ENCODE peak calls at places on chromosomes 3 and 15, in seven cellular contexts. U is PC-3, Z is hepatocyte, K is HCT116, Y is MM.1S, X is GM23338, I is neural progenitor cell. C is an unnamed sample.

GRCh38 chr3:192444791-192445106 is 282.6 kb downstream of the FGF12 start:
- DNase-seq in U (no peak), Z (no peak), K (no peak), Y (no peak), X (no peak), I (no peak), C (no peak)

GRCh38 chr3:196735751-196736150 is 3.9 kb upstream of the PAK2 start:
- DNase-seq in U (peak), Z (no peak), K (no peak), Y (no peak), X (no peak), I (no peak), C (no peak)

GRCh38 chr3:10284496-10284895 is 8.3 kb downstream of the GHRL start:
- DNase-seq in U (no peak), Z (no peak), K (no peak), Y (no peak), X (no peak), I (no peak), C (no peak)

GRCh38 chr3:34377961-34378360 is 579.5 kb downstream of the PDCD6IP start:
- DNase-seq in U (no peak), Z (no peak), K (no peak), Y (no peak), X (no peak), I (no peak), C (no peak)

GRCh38 chr15:98503970-98504369 is 144.4 kb upstream of the IGF1R start:
- DNase-seq in U (no peak), Z (peak), K (no peak), Y (no peak), X (no peak), I (no peak), C (no peak)

GRCh38 chr15:101501703-101502373 is 12.3 kb upstream of the PCSK6 start:
- DNase-seq in U (peak), Z (peak), K (peak), Y (no peak), X (peak), I (peak), C (peak)

GRCh38 chr3:20574746-20575145 is 388.7 kb upstream of the SGO1 start:
- DNase-seq in U (peak), Z (no peak), K (no peak), Y (no peak), X (no peak), I (no peak), C (no peak)

GRCh38 chr3:109316162-109316730 is at the start of gene DPPA2:
- DNase-seq in U (no peak), Z (no peak), K (no peak), Y (no peak), X (peak), I (peak), C (no peak)

GRCh38 chr3:33957176-33957575 is 158.7 kb downstream of the PDCD6IP start:
- DNase-seq in U (no peak), Z (no peak), K (no peak), Y (no peak), X (no peak), I (no peak), C (no peak)

GRCh38 chr3:27971600-27971999 is 249.5 kb upstream of the EOMES start:
- DNase-seq in U (peak), Z (no peak), K (no peak), Y (no peak), X (peak), I (peak), C (no peak)

GRCh38 chr3:168024537-168024941 is 71.2 kb downstream of the GOLIM4 start:
- DNase-seq in U (peak), Z (no peak), K (peak), Y (peak), X (no peak), I (no peak), C (no peak)

GRCh38 chr3:194537732-194538247 is 51.0 kb upstream of the ATP13A3 start:
- DNase-seq in U (peak), Z (no peak), K (no peak), Y (no peak), X (no peak), I (no peak), C (no peak)

GRCh38 chr3:183252973-183253363 is at the start of gene B3GNT5:
- DNase-seq in U (peak), Z (peak), K (peak), Y (no peak), X (peak), I (no peak), C (no peak)

GRCh38 chr15:65870889-65871533 is 1.7 kb downstream of the RAB11A start:
- DNase-seq in U (peak), Z (peak), K (no peak), Y (no peak), X (peak), I (no peak), C (peak)

GRCh38 chr3:149319750-149320149 is 13.7 kb downstream of the TM4SF18 start:
- DNase-seq in U (no peak), Z (no peak), K (no peak), Y (no peak), X (no peak), I (no peak), C (no peak)

GRCh38 chr15:37793851-37794250 is 140.6 kb upstream of the TMCO5A start:
- DNase-seq in U (no peak), Z (no peak), K (no peak), Y (peak), X (peak), I (peak), C (no peak)

GRCh38 chr3:18425641-18426403 is 683 bp upstream of the SATB1 start:
- DNase-seq in U (peak), Z (peak), K (no peak), Y (no peak), X (peak), I (peak), C (peak)

GRCh38 chr3:154338008-154338407 is 13.7 kb upstream of the DHX36 start:
- DNase-seq in U (no peak), Z (no peak), K (no peak), Y (no peak), X (no peak), I (no peak), C (no peak)

GRCh38 chr15:38920966-38921365 is 356.4 kb upstream of the RASGRP1 start:
- DNase-seq in U (no peak), Z (no peak), K (no peak), Y (no peak), X (no peak), I (no peak), C (no peak)

GRCh38 chr3:183822631-183823030 is 2.7 kb downstream of the MAP6D1 start:
- DNase-seq in U (no peak), Z (no peak), K (no peak), Y (no peak), X (peak), I (peak), C (no peak)

GRCh38 chr3:99789322-99789721 is 28.3 kb upstream of the CMSS1 start:
- DNase-seq in U (peak), Z (peak), K (peak), Y (peak), X (peak), I (peak), C (peak)

GRCh38 chr3:46566040-46566631 is at the start of gene LRRC2:
- DNase-seq in U (peak), Z (peak), K (no peak), Y (peak), X (peak), I (peak), C (no peak)
- TF ChIP-seq EZH2phosphoT487 in U (no peak), Z (no peak), K (no peak), Y (no peak), X (no peak), I (no peak), C (no peak)

DNA sequence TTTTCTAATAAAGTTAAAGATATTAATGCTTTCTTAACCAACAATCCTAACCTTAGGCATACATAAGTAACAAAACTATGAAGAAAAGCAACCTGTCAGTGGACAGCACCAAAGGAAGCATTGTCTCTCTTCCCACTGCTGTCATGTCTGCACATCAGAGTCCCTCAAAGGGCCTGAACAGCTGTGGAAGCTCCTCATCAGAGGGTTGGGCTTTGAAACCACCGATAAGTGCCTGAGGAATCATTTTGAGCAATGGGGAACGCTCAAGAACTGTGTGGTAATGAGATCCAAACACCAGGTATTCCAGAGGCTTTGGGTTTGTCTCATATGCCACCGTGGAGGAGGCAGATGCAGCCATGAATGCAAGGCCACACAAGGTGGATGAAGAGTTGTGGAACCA is 182.5 kb downstream of the FMN1 start:
- DNase-seq in U (no peak), Z (no peak), K (no peak), Y (no peak), X (no peak), I (no peak), C (no peak)
- H3K4me2 ChIP-seq in U (no peak), Z (no peak), K (no peak), Y (no peak), X (no peak), I (no peak), C (no peak)

DNA sequence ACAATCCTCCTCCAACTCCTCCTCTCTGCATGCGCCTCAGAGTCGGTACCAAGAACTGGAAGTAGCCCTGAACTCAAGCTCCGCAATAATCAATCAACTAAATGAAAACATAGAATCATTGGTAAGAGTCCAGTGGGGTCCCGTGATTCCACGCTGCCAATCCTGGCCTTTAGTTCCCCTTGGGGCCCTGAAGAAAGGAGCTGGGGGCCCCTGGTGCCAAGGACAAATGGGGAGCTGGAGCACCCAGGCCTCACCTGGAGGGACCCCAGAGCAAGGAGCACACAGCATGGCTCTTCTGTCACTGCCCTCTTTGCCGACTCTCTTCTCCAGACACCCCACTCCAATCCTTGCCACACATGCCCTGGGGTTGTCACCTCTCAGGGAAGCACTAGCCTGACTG is 80.3 kb downstream of the ADAMTS7 start:
- DNase-seq in U (no peak), Z (no peak), K (no peak), Y (no peak), X (no peak), I (no peak), C (no peak)
- TF ChIP-seq EZH2phosphoT487 in U (no peak), Z (no peak), K (no peak), Y (no peak), X (no peak), I (no peak), C (no peak)

GRCh38 chr15:41510728-41511127 is 2.9 kb downstream of the LTK start:
- DNase-seq in U (no peak), Z (no peak), K (no peak), Y (no peak), X (no peak), I (peak), C (no peak)

GRCh38 chr15:41512512-41513281 is 930 bp downstream of the LTK start:
- DNase-seq in U (no peak), Z (no peak), K (no peak), Y (no peak), X (peak), I (peak), C (no peak)

GRCh38 chr15:41511331-41512077 is 2.1 kb downstream of the LTK start:
- DNase-seq in U (no peak), Z (peak), K (no peak), Y (no peak), X (peak), I (peak), C (no peak)

GRCh38 chr15:41513282-41514227 is at the start of gene LTK:
- DNase-seq in U (no peak), Z (peak), K (peak), Y (no peak), X (peak), I (peak), C (no peak)

DNA sequence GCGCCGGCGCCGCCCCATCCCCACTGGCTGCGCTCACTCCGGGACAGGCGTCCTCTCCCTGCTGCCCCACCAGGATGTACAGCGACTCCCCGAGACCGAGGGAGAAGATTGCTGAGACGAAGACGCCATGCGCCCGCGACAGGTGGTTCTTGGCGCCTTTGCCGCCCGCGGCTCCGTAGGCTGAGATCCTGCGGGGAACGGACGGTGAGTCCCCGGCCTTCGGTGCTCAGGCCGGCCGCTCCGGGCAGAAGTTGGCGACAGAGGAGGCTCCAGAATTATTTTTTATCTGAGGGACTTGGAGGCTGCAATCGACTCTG is 1.6 kb downstream of the LTK start:
- DNase-seq in U (no peak), Z (no peak), K (no peak), Y (no peak), X (peak), I (no peak), C (no peak)
- H3K4me2 ChIP-seq in U (no peak), Z (peak), K (no peak), Y (no peak), X (peak), I (peak), C (no peak)

GRCh38 chr15:62756326-62756994 is 286.1 kb upstream of the TPM1 start:
- DNase-seq in U (no peak), Z (no peak), K (no peak), Y (no peak), X (no peak), I (no peak), C (no peak)
- TF ChIP-seq EZH2phosphoT487 in U (no peak), Z (no peak), K (no peak), Y (no peak), X (no peak), I (no peak), C (no peak)

DNA sequence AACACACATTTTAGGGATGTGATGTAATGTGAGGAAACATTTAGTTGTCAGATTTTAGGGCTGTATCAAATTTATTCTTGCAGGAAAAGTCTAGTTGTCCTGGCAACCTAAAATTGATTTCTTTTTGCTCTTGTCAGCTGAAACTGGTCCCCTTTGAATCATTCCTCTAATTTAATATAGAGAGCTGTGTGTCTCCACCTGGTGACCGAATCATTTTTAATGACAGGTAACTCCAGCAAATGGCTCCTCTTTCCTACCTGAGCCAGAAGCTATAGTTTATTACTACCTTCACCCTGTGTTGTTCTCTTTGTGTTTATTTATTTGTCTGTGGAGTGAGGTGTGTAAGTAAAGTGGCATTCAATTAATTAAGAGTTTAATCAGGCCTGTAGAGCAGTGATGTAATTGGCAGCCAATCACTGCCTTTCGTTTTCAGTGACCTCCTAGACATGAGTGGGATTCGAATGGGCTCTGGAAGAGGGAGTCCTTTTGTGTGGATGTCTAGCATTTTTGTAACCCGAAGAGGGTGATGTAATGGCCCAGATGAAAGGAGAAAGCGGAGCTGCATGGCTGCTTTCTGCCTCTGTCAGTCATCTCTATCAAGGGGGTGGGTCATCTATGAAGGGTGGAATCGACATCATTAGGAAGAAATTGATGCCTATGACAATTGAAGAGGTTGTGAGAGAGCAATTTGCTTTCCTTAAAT is 125.9 kb downstream of the LPP start:
- DNase-seq in U (peak), Z (no peak), K (no peak), Y (no peak), X (no peak), I (no peak), C (peak)
- H3K4me2 ChIP-seq in U (no peak), Z (no peak), K (no peak), Y (no peak), X (no peak), I (no peak), C (peak)

DNA sequence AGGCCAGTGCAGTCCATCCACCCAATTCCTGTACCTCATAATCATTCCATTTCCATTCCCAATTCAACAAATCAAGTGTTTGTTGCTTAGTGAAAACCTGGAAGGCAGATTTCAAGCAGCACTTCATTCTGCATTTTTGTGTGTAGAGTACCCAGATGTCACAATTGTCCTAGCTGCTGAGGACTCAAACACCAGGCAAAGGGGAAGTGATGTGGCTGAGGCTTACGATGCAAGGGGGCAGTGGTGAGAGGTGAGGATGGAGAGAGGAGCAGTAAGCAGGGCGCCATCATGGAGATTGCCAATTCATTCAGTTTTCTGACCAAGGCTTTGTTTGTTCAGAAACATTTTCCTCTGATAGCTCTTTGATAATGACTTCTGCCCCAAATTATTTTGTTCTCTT is 83.7 kb upstream of the GSK3B start:
- DNase-seq in U (peak), Z (no peak), K (no peak), Y (no peak), X (peak), I (no peak), C (no peak)
- TF ChIP-seq EZH2phosphoT487 in U (no peak), Z (no peak), K (no peak), Y (no peak), X (no peak), I (no peak), C (no peak)

GRCh38 chr3:188487652-188488051 is 333.7 kb downstream of the LPP start:
- DNase-seq in U (no peak), Z (no peak), K (no peak), Y (no peak), X (no peak), I (no peak), C (no peak)

GRCh38 chr3:188490416-188490815 is 336.5 kb downstream of the LPP start:
- DNase-seq in U (no peak), Z (no peak), K (no peak), Y (no peak), X (no peak), I (no peak), C (no peak)

GRCh38 chr3:188486952-188487351 is 333.0 kb downstream of the LPP start:
- DNase-seq in U (no peak), Z (no peak), K (no peak), Y (no peak), X (no peak), I (no peak), C (no peak)

GRCh38 chr3:188489639-188490405 is 335.9 kb downstream of the LPP start:
- DNase-seq in U (no peak), Z (no peak), K (no peak), Y (no peak), X (no peak), I (no peak), C (peak)

DNA sequence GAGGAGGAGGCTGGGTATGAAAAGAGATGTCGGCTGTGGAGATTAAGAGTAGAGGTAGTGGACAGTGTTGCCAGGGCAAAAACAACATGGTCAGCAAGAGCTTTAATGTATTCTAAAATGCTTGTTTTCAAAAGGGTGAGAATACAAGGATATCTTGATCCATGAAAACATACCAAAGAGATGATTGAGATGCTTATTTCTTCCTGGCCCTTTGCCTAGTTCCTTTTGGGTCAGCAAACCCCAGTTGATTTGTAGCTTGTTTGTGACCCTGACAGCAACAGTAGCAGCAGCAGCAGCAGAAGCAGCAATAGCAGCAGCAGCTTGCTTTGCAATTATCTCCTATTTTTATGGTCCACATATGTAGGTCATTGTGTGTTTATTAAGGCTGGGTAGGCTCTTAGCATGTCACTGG is 337.3 kb downstream of the LPP start:
- DNase-seq in U (peak), Z (no peak), K (no peak), Y (no peak), X (no peak), I (no peak), C (no peak)
- H3K4me2 ChIP-seq in U (peak), Z (no peak), K (no peak), Y (no peak), X (no peak), I (no peak), C (no peak)